ENCODE peak calls at places on chromosomes 16 and 17, in ten cellular contexts. W is body of pancreas, P is pancreas, Q is ascending aorta, K is iPS DF 6.9, S is upper lobe of right lung, N is aorta, X is heart right ventricle, I is heart left ventricle, L is uterus. Z is an unnamed sample.
A peak's percentile ranks its signal among the peaks of the same experiment; 100 is the strongest.

GRCh38 chr17:41972571-41973411 is 6.2 kb downstream of the CNP start:
- DNase-seq in W (peak; percentile 79), P (peak; percentile 82), Q (no peak), K (no peak), S (no peak), N (no peak), X (peak; percentile 49), I (peak; percentile 34), L (no peak), Z (no peak)

GRCh38 chr17:5263441-5263840 is 18.6 kb upstream of the RABEP1 start:
- DNase-seq in W (no peak), P (no peak), Q (no peak), K (no peak), S (no peak), N (no peak), X (no peak), I (no peak), L (no peak), Z (no peak)

GRCh38 chr17:64081802-64082799 is 47.8 kb downstream of the ERN1 start:
- DNase-seq in W (no peak), P (no peak), Q (no peak), K (no peak), S (no peak), N (no peak), X (no peak), I (no peak), L (no peak), Z (no peak)

GRCh38 chr17:57954421-57955182 is 610 bp downstream of the CUEDC1 start:
- DNase-seq in W (peak; percentile 60), P (peak; percentile 63), Q (peak; percentile 91), K (no peak), S (peak; percentile 82), N (peak; percentile 87), X (peak; percentile 93), I (peak; percentile 93), L (peak; percentile 81), Z (peak; percentile 73)

GRCh38 chr16:27400751-27401620 is 988 bp upstream of the IL21R start:
- DNase-seq in W (no peak), P (no peak), Q (no peak), K (no peak), S (no peak), N (no peak), X (no peak), I (no peak), L (no peak), Z (no peak)

GRCh38 chr16:72927199-72928088 is 120.5 kb downstream of the ZFHX3 start:
- DNase-seq in W (no peak), P (no peak), Q (no peak), K (no peak), S (peak; percentile 83), N (no peak), X (no peak), I (no peak), L (peak; percentile 63), Z (no peak)

GRCh38 chr17:59038734-59039133 is 67.9 kb downstream of the TRIM37 start:
- DNase-seq in W (no peak), P (peak; percentile 3), Q (no peak), K (no peak), S (no peak), N (no peak), X (no peak), I (no peak), L (no peak), Z (no peak)

GRCh38 chr16:7421578-7421977 is 88.9 kb downstream of the RBFOX1 start:
- DNase-seq in W (no peak), P (no peak), Q (no peak), K (no peak), S (no peak), N (no peak), X (no peak), I (no peak), L (no peak), Z (no peak)

GRCh38 chr17:43431741-43432523 is 33.1 kb downstream of the ARL4D start:
- DNase-seq in W (no peak), P (no peak), Q (no peak), K (no peak), S (no peak), N (no peak), X (peak; percentile 32), I (no peak), L (peak; percentile 80), Z (no peak)

GRCh38 chr17:59311051-59311468 is 20.4 kb upstream of the YPEL2 start:
- DNase-seq in W (peak; percentile 44), P (peak; percentile 41), Q (peak; percentile 69), K (peak; percentile 33), S (no peak), N (no peak), X (peak; percentile 56), I (no peak), L (peak; percentile 38), Z (no peak)

GRCh38 chr17:61381537-61381936 is 18.1 kb upstream of the TBX2 start:
- DNase-seq in W (no peak), P (no peak), Q (no peak), K (no peak), S (no peak), N (no peak), X (no peak), I (no peak), L (no peak), Z (no peak)

DNA sequence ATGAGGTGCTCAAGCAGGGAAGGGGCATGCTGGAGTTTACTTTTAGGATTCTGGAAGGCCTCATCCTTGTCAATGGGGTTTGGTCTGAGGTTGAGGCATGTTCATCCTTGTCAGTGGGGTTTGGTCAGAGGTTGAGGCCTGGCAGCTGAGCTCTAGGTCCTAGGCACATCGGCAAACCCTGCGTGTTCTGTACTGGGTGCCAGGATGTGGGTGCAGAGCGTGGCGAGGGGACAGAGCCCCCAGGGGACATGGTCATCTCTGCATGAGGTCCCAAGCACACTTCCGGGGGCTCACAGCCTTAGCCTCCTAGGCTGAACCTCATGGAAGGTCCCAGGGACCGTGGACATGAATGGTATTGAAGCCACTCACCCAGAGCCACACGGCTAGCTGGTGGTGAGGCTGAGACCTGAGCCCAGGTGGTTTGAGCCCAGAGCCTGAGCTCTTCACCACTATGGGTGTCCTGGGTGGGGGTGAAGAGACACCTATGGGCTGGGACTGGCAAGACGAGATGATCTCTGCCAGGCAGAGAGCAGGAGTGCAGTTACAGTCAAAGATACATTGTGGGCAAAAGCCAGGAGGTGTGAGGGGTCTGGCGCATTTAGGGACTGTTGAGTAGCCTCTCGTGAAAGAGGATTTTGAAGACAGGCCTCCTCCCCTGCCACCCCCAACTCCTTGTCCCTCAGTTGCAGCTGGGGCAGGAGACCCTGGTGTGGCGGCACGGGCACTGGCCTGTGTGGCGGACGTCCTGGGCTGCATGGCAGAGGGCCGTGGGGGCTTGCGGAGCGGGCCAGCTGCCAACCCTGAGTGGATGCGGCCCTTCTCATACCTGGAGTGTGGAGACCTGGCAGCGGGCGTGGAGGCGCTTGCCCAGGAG is 19.3 kb downstream of the FCSK start:
- DNase-seq in W (no peak), P (no peak), Q (no peak), K (no peak), S (no peak), N (no peak), X (no peak), I (no peak), L (no peak), Z (no peak)
- H3K4me1 ChIP-seq in W (no peaks in the 10 kb centered on the region), P (peaks cover 3% of the 10 kb centered on the region), Q (no peaks in the 10 kb centered on the region), K (peaks cover 2% of the 10 kb centered on the region), S (peaks cover 10% of the 10 kb centered on the region), N (no peaks in the 10 kb centered on the region), X (peaks cover 20% of the 10 kb centered on the region), I (peaks cover 13% of the 10 kb centered on the region), L (no peaks in the 10 kb centered on the region), Z (no peaks in the 10 kb centered on the region)

GRCh38 chr16:68071547-68071901 is 13.6 kb upstream of the NFATC3 start:
- DNase-seq in W (no peak), P (no peak), Q (no peak), K (no peak), S (no peak), N (no peak), X (no peak), I (no peak), L (no peak), Z (no peak)
- H3K4me1 ChIP-seq in W (peaks cover 7% of the 10 kb centered on the region), P (peaks cover 6% of the 10 kb centered on the region), Q (no peaks in the 10 kb centered on the region), K (no peaks in the 10 kb centered on the region), S (peaks cover 35% of the 10 kb centered on the region), N (no peaks in the 10 kb centered on the region), X (peaks cover 16% of the 10 kb centered on the region), I (peaks cover 20% of the 10 kb centered on the region), L (no peaks in the 10 kb centered on the region), Z (peaks cover 20% of the 10 kb centered on the region)

GRCh38 chr17:48623583-48623982 is 2.6 kb downstream of the HOXB9 start:
- DNase-seq in W (no peak), P (no peak), Q (no peak), K (no peak), S (no peak), N (no peak), X (no peak), I (no peak), L (no peak), Z (no peak)
- H3K4me1 ChIP-seq in W (peaks cover 27% of the 10 kb centered on the region), P (peaks cover 12% of the 10 kb centered on the region), Q (peaks cover 15% of the 10 kb centered on the region), K (peaks cover 2% of the 10 kb centered on the region), S (peaks cover 22% of the 10 kb centered on the region), N (no peaks in the 10 kb centered on the region), X (peaks cover 25% of the 10 kb centered on the region), I (peaks cover 25% of the 10 kb centered on the region), L (peaks cover 15% of the 10 kb centered on the region), Z (peaks cover 44% of the 10 kb centered on the region)

DNA sequence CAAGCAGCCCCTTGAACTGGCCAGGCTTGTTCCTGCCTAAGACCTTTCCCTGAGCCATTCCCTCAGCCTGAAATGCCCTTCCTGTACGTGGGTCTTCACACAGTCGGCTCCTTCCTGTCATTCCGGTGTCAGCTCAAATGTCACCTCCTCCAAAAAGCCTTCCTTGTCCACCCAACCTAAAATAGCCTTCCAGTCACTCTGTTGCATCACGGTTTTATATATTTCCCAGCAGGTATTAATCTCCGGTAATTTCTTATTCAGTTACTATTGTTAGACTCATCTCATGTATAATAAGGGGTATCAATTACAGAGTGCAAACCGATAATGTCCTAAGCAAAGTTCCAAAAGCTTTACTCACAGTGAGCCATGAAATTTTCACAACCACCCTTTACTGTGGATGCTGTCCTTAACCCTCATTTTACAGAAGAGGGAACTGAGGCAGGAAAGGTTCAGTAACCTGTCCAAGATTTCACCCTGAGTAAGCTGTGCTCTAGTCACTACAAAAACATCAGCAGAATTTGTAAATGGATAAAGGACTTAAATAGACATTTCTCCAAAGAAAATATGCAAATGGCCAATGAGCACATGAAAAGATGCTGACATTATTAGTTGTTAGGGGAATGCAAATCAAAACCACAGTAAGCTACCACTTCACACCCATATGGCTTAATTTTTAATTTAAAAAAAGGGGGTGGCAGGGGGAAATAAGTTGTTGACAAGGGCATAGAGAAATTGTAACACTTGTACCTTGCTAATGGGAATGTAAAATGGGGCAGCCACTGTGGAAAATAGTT is 51.6 kb downstream of the C17orf67 start:
- DNase-seq in W (no peak), P (no peak), Q (no peak), K (no peak), S (no peak), N (no peak), X (no peak), I (no peak), L (no peak), Z (no peak)
- H3K4me1 ChIP-seq in W (peaks cover 10% of the 10 kb centered on the region), P (no peaks in the 10 kb centered on the region), Q (no peaks in the 10 kb centered on the region), K (peaks cover 1% of the 10 kb centered on the region), S (peaks cover 10% of the 10 kb centered on the region), N (no peaks in the 10 kb centered on the region), X (peaks cover 10% of the 10 kb centered on the region), I (peaks cover 5% of the 10 kb centered on the region), L (no peaks in the 10 kb centered on the region), Z (peaks cover 4% of the 10 kb centered on the region)

Z was measured in mucosa of descending colon.